ENCODE peak calls at places on chromosome 22, in ten cellular contexts. H is heart right ventricle; Q is OCI-LY7; V is HCT116; Z is heart left ventricle; C is A549; B is CD8-positive, alpha-beta T cell; F is left ventricle myocardium inferior; G is mammary epithelial cell; N is IMR-90. U is an unnamed sample.
A peak's percentile ranks its signal among the peaks of the same experiment; 100 is the strongest.

GRCh38 chr22:24181996-24182560 is 791 bp downstream of the SUSD2 start:
- DNase-seq in H (no peak), Q (no peak), V (no peak), Z (no peak), C (no peak), B (no peak), F (peak; percentile 13), G (no peak), N (no peak), U (no peak)

GRCh38 chr22:31173386-31174145 is 13.6 kb downstream of the RNF185 start:
- DNase-seq in H (no peak), Q (no peak), V (no peak), Z (no peak), C (peak; percentile 32), B (no peak), F (no peak), G (peak; percentile 78), N (peak; percentile 95), U (no peak)

GRCh38 chr22:27687984-27688545 is 113.5 kb downstream of the MN1 start:
- DNase-seq in H (no peak), Q (no peak), V (no peak), Z (no peak), C (peak; percentile 31), B (no peak), F (no peak), G (peak; percentile 56), N (no peak), U (no peak)

GRCh38 chr22:37163618-37164534 is 14.2 kb upstream of the IL2RB start:
- DNase-seq in H (no peak), Q (no peak), V (no peak), Z (no peak), C (no peak), B (peak; percentile 53), F (no peak), G (no peak), N (no peak), U (no peak)

GRCh38 chr22:19035474-19036228 is 86.6 kb downstream of the DGCR2 start:
- DNase-seq in H (no peak), Q (peak; percentile 18), V (no peak), Z (peak; percentile 22), C (peak; percentile 10), B (no peak), F (no peak), G (no peak), N (no peak), U (no peak)

GRCh38 chr22:48800886-48801607 is 1026.6 kb downstream of the BRD1 start:
- DNase-seq in H (no peak), Q (no peak), V (no peak), Z (no peak), C (no peak), B (no peak), F (no peak), G (no peak), N (no peak), U (no peak)

GRCh38 chr22:24330636-24331035 is 60.0 kb downstream of the SPECC1L start:
- DNase-seq in H (no peak), Q (no peak), V (no peak), Z (no peak), C (no peak), B (no peak), F (no peak), G (no peak), N (no peak), U (no peak)

GRCh38 chr22:29306175-29306829 is at the start of gene GAS2L1:
- DNase-seq in H (peak; percentile 89), Q (peak; percentile 55), V (peak; percentile 51), Z (peak; percentile 91), C (peak; percentile 76), B (peak; percentile 33), F (peak; percentile 90), G (peak; percentile 70), N (peak; percentile 73), U (peak; percentile 13)

GRCh38 chr22:17865183-17866055 is 91.2 kb upstream of the BID start:
- DNase-seq in H (no peak), Q (no peak), V (no peak), Z (no peak), C (no peak), B (no peak), F (no peak), G (no peak), N (no peak), U (no peak)

GRCh38 chr22:17867160-17867785 is 93.0 kb upstream of the BID start:
- DNase-seq in H (peak; percentile 73), Q (no peak), V (no peak), Z (peak; percentile 87), C (no peak), B (no peak), F (peak; percentile 79), G (no peak), N (no peak), U (no peak)

GRCh38 chr22:17864398-17865182 is 90.3 kb upstream of the BID start:
- DNase-seq in H (no peak), Q (no peak), V (no peak), Z (no peak), C (no peak), B (no peak), F (no peak), G (no peak), N (no peak), U (no peak)

GRCh38 chr22:17866621-17867020 is 92.4 kb upstream of the BID start:
- DNase-seq in H (no peak), Q (no peak), V (no peak), Z (no peak), C (no peak), B (no peak), F (no peak), G (no peak), N (no peak), U (no peak)

GRCh38 chr22:17866127-17866526 is 91.9 kb upstream of the BID start:
- DNase-seq in H (no peak), Q (no peak), V (no peak), Z (no peak), C (no peak), B (no peak), F (no peak), G (no peak), N (no peak), U (no peak)
- H3K27ac ChIP-seq in H (peak overlapping the region; percentile 16), Q (no peak overlapping the region), V (no peak overlapping the region), Z (no peak overlapping the region), C (no peak overlapping the region), B (no peak overlapping the region), F (peak overlapping the region; percentile 75), G (no peak overlapping the region), N (no peak overlapping the region), U (no peak overlapping the region)

DNA sequence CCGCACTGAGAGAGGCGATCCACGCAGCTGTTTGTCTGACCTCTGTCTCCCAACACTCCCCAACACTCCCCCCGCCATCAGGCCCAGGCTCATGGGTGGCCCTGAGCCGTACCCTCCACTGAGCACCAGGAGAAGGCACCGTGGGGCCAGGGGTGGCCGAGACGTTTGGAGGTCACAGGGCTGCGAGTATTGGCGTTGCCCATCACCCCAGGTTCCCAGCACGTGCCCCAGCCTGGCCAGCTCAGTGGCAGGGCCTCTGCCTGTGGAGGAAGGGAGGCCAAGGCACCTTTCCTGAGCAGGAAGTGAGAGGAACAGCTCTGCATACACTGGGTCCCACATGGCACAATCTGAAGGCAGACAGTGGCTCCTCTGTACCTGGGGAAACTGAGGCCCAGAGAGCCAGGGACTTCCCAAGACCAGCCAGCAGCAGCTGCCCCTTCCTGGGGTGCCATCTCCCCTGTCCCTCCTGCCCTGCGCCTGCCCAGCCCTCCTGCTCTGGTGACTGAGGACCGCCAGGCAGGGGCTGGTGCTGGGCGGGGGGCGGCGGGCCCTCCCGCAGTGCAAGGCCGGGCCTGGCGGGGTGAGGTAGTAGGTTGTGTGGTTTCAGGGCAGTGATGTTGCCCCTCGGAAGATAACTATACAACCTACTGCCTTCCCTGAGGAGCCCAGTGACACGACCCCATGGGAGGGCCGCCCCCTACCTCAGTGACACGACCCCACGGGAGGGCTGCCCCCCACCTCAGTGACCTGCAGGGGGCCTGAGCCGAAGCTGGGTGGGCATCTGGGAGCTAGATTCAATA is 37.0 kb upstream of the PPARA start:
- DNase-seq in H (no peak), Q (no peak), V (no peak), Z (no peak), C (no peak), B (no peak), F (no peak), G (no peak), N (no peak), U (no peak)
- H3K4me1 ChIP-seq in H (peaks cover 79% of the 10 kb centered on the region), Q (peaks cover 6% of the 10 kb centered on the region), V (peaks cover 51% of the 10 kb centered on the region), Z (peaks cover 59% of the 10 kb centered on the region), C (peaks cover 84% of the 10 kb centered on the region), B (peaks cover 5% of the 10 kb centered on the region), F (peaks cover 88% of the 10 kb centered on the region), G (peaks cover 51% of the 10 kb centered on the region), N (peaks cover 25% of the 10 kb centered on the region), U (peaks cover 6% of the 10 kb centered on the region)

DNA sequence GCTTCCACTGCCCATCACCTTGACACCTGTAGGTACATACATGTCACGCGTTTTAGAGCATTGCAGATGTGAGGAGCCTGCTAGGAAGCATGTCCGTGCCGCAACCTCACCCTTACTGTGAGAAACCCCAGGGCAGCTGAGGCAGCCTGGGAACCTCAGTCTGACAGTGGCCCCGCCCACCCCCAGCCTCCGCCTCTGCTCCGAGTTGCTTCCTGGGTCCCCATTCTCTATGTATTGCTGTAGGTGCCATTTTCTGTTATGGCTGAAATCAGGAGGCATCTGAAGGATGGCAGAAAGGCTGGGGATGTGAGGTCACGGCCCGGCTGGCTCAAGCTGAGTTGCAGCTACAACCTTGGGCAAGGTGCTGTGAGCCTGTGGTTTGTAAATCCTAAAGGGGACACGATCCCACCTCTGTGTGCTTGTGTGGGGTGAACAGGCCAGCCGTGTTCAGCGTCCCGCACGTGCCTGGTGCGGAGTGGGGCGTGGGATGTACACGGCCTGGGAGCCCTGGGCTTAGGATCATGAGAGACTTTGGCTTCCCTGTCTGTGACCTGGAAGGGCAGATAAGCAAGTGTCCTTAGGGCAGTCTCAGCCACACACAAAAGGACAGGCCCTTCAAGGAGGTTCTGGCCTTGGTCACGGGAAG is 102.7 kb downstream of the PHF21B start:
- DNase-seq in H (no peak), Q (no peak), V (no peak), Z (no peak), C (no peak), B (no peak), F (no peak), G (no peak), N (no peak), U (no peak)
- H3K27ac ChIP-seq in H (no peak overlapping the region), Q (no peak overlapping the region), V (no peak overlapping the region), Z (no peak overlapping the region), C (no peak overlapping the region), B (no peak overlapping the region), F (no peak overlapping the region), G (no peak overlapping the region), N (no peak overlapping the region), U (no peak overlapping the region)

GRCh38 chr22:39097098-39098020 is at the start of gene APOBEC3H:
- DNase-seq in H (peak; percentile 47), Q (no peak), V (peak; percentile 16), Z (peak; percentile 41), C (no peak), B (no peak), F (no peak), G (peak; percentile 91), N (no peak), U (no peak)

GRCh38 chr22:39094717-39095389 is 2.2 kb upstream of the APOBEC3H start:
- DNase-seq in H (no peak), Q (no peak), V (no peak), Z (no peak), C (no peak), B (no peak), F (no peak), G (no peak), N (no peak), U (no peak)

GRCh38 chr22:39098576-39098975 is 1.5 kb downstream of the APOBEC3H start:
- DNase-seq in H (no peak), Q (no peak), V (no peak), Z (no peak), C (no peak), B (no peak), F (no peak), G (no peak), N (no peak), U (no peak)

GRCh38 chr22:39095971-39096370 is 1.1 kb upstream of the APOBEC3H start:
- DNase-seq in H (no peak), Q (no peak), V (no peak), Z (no peak), C (no peak), B (no peak), F (no peak), G (no peak), N (no peak), U (no peak)

DNA sequence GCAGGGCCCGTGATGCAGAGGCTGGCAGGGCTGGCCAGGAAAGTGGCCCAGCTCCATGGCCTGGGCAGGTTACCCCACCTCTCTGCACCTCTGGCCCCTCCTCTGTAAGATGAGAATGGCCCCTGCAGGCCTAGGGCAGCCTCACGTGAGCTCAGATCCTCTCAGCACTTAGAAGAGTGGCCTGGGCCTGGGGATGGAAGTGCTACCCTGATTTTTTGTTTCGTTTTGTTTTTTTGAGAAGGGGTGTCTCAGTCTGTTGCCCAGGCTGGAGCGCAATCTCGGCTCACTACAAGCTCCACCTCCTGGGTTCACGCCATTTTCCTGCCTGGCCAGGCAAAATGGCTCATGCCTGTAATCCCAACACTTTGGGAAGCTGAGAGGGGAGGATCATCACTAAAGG is 982 bp downstream of the APOBEC3H start:
- DNase-seq in H (no peak), Q (peak; percentile 30), V (no peak), Z (no peak), C (no peak), B (no peak), F (no peak), G (no peak), N (no peak), U (no peak)
- H3K4me1 ChIP-seq in H (peaks cover 6% of the 10 kb centered on the region), Q (peaks cover 39% of the 10 kb centered on the region), V (peaks cover 21% of the 10 kb centered on the region), Z (no peaks in the 10 kb centered on the region), C (peaks cover 9% of the 10 kb centered on the region), B (peaks cover 60% of the 10 kb centered on the region), F (peaks cover 17% of the 10 kb centered on the region), G (peaks cover 27% of the 10 kb centered on the region), N (peaks cover 4% of the 10 kb centered on the region), U (peaks cover 52% of the 10 kb centered on the region)